ENCODE peak calls at places on chromosomes 3 and 15, in six cellular contexts. One of them, this sample, is unnamed.

GRCh38 chr3:65703026-65703425 is 335.7 kb downstream of the MAGI1 start:
- DNase-seq in H1: no peak
- DNase-seq in GM12878: no peak
- DNase-seq in GM12891: no peak
- DNase-seq in K562: no peak
- DNase-seq in HepG2: no peak
- DNase-seq in this sample: no peak

GRCh38 chr3:45666729-45667440 is 22.3 kb upstream of the SACM1L start:
- DNase-seq in K562: peak
- DNase-seq in GM12878: no peak
- DNase-seq in HepG2: no peak
- DNase-seq in GM12891: no peak
- DNase-seq in H1: no peak
- DNase-seq in this sample: no peak

GRCh38 chr3:188323067-188323842 is 169.3 kb downstream of the LPP start:
- DNase-seq in GM12878: no peak
- DNase-seq in H1: no peak
- DNase-seq in GM12891: no peak
- DNase-seq in HepG2: no peak
- DNase-seq in K562: no peak
- DNase-seq in this sample: no peak

GRCh38 chr3:175748087-175748732 is 889.1 kb downstream of the NAALADL2 start:
- DNase-seq in HepG2: no peak
- DNase-seq in K562: no peak
- DNase-seq in H1: no peak
- DNase-seq in GM12891: no peak
- DNase-seq in GM12878: no peak
- DNase-seq in this sample: no peak

GRCh38 chr3:33064929-33065328 is 32.0 kb downstream of the GLB1 start:
- DNase-seq in GM12878: no peak
- DNase-seq in HepG2: peak
- DNase-seq in GM12891: no peak
- DNase-seq in K562: peak
- DNase-seq in H1: no peak
- DNase-seq in this sample: no peak

GRCh38 chr3:127787071-127787490 is 35.2 kb downstream of the MGLL start:
- DNase-seq in GM12878: no peak
- DNase-seq in K562: no peak
- DNase-seq in H1: no peak
- DNase-seq in GM12891: no peak
- DNase-seq in HepG2: no peak
- DNase-seq in this sample: no peak

GRCh38 chr15:32993285-32993684 is 201.2 kb downstream of the FMN1 start:
- DNase-seq in GM12878: no peak
- DNase-seq in K562: no peak
- DNase-seq in HepG2: no peak
- DNase-seq in H1: no peak
- DNase-seq in GM12891: no peak
- DNase-seq in this sample: no peak

GRCh38 chr3:52182203-52182602 is 15.8 kb upstream of the ALAS1 start:
- DNase-seq in GM12891: no peak
- DNase-seq in GM12878: no peak
- DNase-seq in K562: peak
- DNase-seq in H1: no peak
- DNase-seq in HepG2: no peak
- DNase-seq in this sample: no peak

GRCh38 chr3:36792342-36792741 is 28.0 kb upstream of the DCLK3 start:
- DNase-seq in K562: peak
- DNase-seq in GM12891: no peak
- DNase-seq in H1: peak
- DNase-seq in GM12878: no peak
- DNase-seq in HepG2: peak
- DNase-seq in this sample: no peak

GRCh38 chr3:59286791-59287531 is 237.1 kb upstream of the CFAP20DC start:
- DNase-seq in GM12891: no peak
- DNase-seq in GM12878: no peak
- DNase-seq in K562: no peak
- DNase-seq in H1: no peak
- DNase-seq in HepG2: no peak
- DNase-seq in this sample: no peak

GRCh38 chr3:186930639-186931486 is 537 bp downstream of the ST6GAL1 start:
- DNase-seq in HepG2: peak
- DNase-seq in K562: peak
- DNase-seq in H1: peak
- DNase-seq in GM12891: peak
- DNase-seq in GM12878: peak
- DNase-seq in this sample: no peak

GRCh38 chr15:88646951-88647350 is 8.1 kb downstream of the ISG20 start:
- DNase-seq in HepG2: no peak
- DNase-seq in GM12878: no peak
- DNase-seq in GM12891: no peak
- DNase-seq in H1: no peak
- DNase-seq in K562: no peak
- DNase-seq in this sample: no peak

GRCh38 chr3:160018959-160019358 is 30.3 kb downstream of the IL12A start:
- DNase-seq in GM12878: no peak
- DNase-seq in HepG2: no peak
- DNase-seq in K562: no peak
- DNase-seq in GM12891: no peak
- DNase-seq in H1: no peak
- DNase-seq in this sample: no peak

GRCh38 chr3:172201136-172201989 is 162.0 kb downstream of the FNDC3B start:
- DNase-seq in K562: peak
- DNase-seq in GM12878: no peak
- DNase-seq in HepG2: no peak
- DNase-seq in GM12891: no peak
- DNase-seq in H1: no peak
- DNase-seq in this sample: no peak
- TF ChIP-seq POLR2AphosphoS5 in K562: no peak
- TF ChIP-seq POLR2AphosphoS5 in GM12878: no peak
- TF ChIP-seq POLR2AphosphoS5 in HepG2: no peak
- TF ChIP-seq POLR2AphosphoS5 in GM12891: no peak
- TF ChIP-seq POLR2AphosphoS5 in H1: no peak
- TF ChIP-seq POLR2AphosphoS5 in this sample: no peak

GRCh38 chr15:69812881-69813280 is 284.8 kb downstream of the TLE3 start:
- DNase-seq in GM12891: no peak
- DNase-seq in H1: no peak
- DNase-seq in K562: peak
- DNase-seq in HepG2: no peak
- DNase-seq in GM12878: no peak
- DNase-seq in this sample: no peak
- TF ChIP-seq TAF1 in GM12891: no peak
- TF ChIP-seq TAF1 in H1: peak
- TF ChIP-seq TAF1 in K562: no peak
- TF ChIP-seq TAF1 in HepG2: no peak
- TF ChIP-seq TAF1 in GM12878: no peak
- TF ChIP-seq TAF1 in this sample: no peak

GRCh38 chr15:71274448-71274798 is 159.2 kb downstream of the THSD4 start:
- DNase-seq in H1: no peak
- DNase-seq in K562: no peak
- DNase-seq in GM12891: no peak
- DNase-seq in HepG2: no peak
- DNase-seq in GM12878: no peak
- DNase-seq in this sample: no peak

GRCh38 chr15:71273731-71274447 is 158.6 kb downstream of the THSD4 start:
- DNase-seq in GM12891: no peak
- DNase-seq in H1: no peak
- DNase-seq in K562: no peak
- DNase-seq in HepG2: no peak
- DNase-seq in GM12878: no peak
- DNase-seq in this sample: no peak

GRCh38 chr15:71271327-71271726 is 156.1 kb downstream of the THSD4 start:
- DNase-seq in H1: no peak
- DNase-seq in GM12878: no peak
- DNase-seq in K562: no peak
- DNase-seq in GM12891: no peak
- DNase-seq in HepG2: no peak
- DNase-seq in this sample: no peak

GRCh38 chr15:71275098-71275497 is 159.8 kb downstream of the THSD4 start:
- DNase-seq in H1: no peak
- DNase-seq in K562: no peak
- DNase-seq in GM12891: no peak
- DNase-seq in HepG2: no peak
- DNase-seq in GM12878: no peak
- DNase-seq in this sample: no peak

DNA sequence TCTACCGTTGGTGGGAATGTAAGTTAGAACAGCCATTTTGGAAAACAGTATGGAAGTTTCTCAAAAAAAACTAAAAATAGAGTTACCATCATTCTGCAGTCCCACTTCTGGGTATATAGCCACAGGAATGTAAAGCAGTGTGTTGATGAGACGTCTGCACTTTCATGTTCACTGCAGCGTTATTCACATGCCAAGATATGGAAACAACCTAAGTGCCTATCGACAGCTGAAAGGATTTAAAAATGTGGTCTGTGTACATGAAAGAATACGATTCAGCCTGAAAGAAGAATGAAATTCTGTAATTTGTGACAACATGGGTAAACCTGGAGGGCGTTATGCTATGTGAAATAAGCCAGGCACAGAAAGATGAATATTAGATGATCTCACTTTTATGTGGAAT is 157.7 kb downstream of the THSD4 start:
- DNase-seq in GM12891: no peak
- DNase-seq in HepG2: no peak
- DNase-seq in H1: no peak
- DNase-seq in GM12878: no peak
- DNase-seq in K562: no peak
- DNase-seq in this sample: no peak
- TF ChIP-seq POLR2AphosphoS5 in GM12891: no peak
- TF ChIP-seq POLR2AphosphoS5 in HepG2: no peak
- TF ChIP-seq POLR2AphosphoS5 in H1: no peak
- TF ChIP-seq POLR2AphosphoS5 in GM12878: no peak
- TF ChIP-seq POLR2AphosphoS5 in K562: no peak
- TF ChIP-seq POLR2AphosphoS5 in this sample: no peak

GRCh38 chr3:130761730-130762311 is 15.2 kb upstream of the PIK3R4 start:
- DNase-seq in H1: no peak
- DNase-seq in K562: no peak
- DNase-seq in HepG2: no peak
- DNase-seq in GM12878: no peak
- DNase-seq in GM12891: no peak
- DNase-seq in this sample: no peak
- TF ChIP-seq TAF1 in H1: no peak
- TF ChIP-seq TAF1 in K562: no peak
- TF ChIP-seq TAF1 in HepG2: no peak
- TF ChIP-seq TAF1 in GM12878: no peak
- TF ChIP-seq TAF1 in GM12891: no peak
- TF ChIP-seq TAF1 in this sample: no peak

GRCh38 chr3:29521751-29522150 is 240.9 kb downstream of the RBMS3 start:
- DNase-seq in GM12878: no peak
- DNase-seq in H1: no peak
- DNase-seq in GM12891: no peak
- DNase-seq in HepG2: no peak
- DNase-seq in K562: no peak
- DNase-seq in this sample: no peak

GRCh38 chr3:29527251-29527650 is 246.4 kb downstream of the RBMS3 start:
- DNase-seq in H1: no peak
- DNase-seq in K562: no peak
- DNase-seq in HepG2: no peak
- DNase-seq in GM12878: no peak
- DNase-seq in GM12891: no peak
- DNase-seq in this sample: no peak

GRCh38 chr3:29520764-29521163 is 239.9 kb downstream of the RBMS3 start:
- DNase-seq in K562: no peak
- DNase-seq in GM12878: no peak
- DNase-seq in HepG2: no peak
- DNase-seq in GM12891: no peak
- DNase-seq in H1: no peak
- DNase-seq in this sample: no peak

GRCh38 chr3:29525254-29525881 is 244.5 kb downstream of the RBMS3 start:
- DNase-seq in HepG2: peak
- DNase-seq in GM12878: no peak
- DNase-seq in GM12891: no peak
- DNase-seq in H1: no peak
- DNase-seq in K562: no peak
- DNase-seq in this sample: no peak
- TF ChIP-seq POLR2AphosphoS5 in HepG2: no peak
- TF ChIP-seq POLR2AphosphoS5 in GM12878: no peak
- TF ChIP-seq POLR2AphosphoS5 in GM12891: no peak
- TF ChIP-seq POLR2AphosphoS5 in H1: no peak
- TF ChIP-seq POLR2AphosphoS5 in K562: no peak
- TF ChIP-seq POLR2AphosphoS5 in this sample: no peak